ENCODE peak calls at places on chromosomes 2 and 18, in seven cellular contexts. V is heart left ventricle, H is stomach, I is MM.1S, L is breast epithelium, M is heart right ventricle, P is esophagus squamous epithelium. U is an unnamed sample. For H3K4me1 and H3K9me3, the result is how much of the 10 kb centered on the place peaks cover.

GRCh38 chr18:57791911-57792310 is 11.2 kb downstream of the ATP8B1 start:
- DNase-seq in V (no peak), H (no peak), I (no peak), L (no peak), M (no peak), P (no peak), U (no peak)

GRCh38 chr2:142757111-142757510 is 120.4 kb upstream of the KYNU start:
- DNase-seq in V (no peak), H (no peak), I (no peak), L (no peak), M (no peak), P (no peak), U (no peak)

GRCh38 chr2:33013684-33014110 is 66.9 kb downstream of the LTBP1 start:
- DNase-seq in V (no peak), H (no peak), I (no peak), L (no peak), M (no peak), P (no peak), U (no peak)

GRCh38 chr2:45741451-45741850 is 90.0 kb downstream of the PRKCE start:
- DNase-seq in V (peak), H (peak), I (no peak), L (no peak), M (no peak), P (no peak), U (no peak)

GRCh38 chr2:204024503-204024902 is 87.9 kb downstream of the ICOS start:
- DNase-seq in V (no peak), H (peak), I (peak), L (no peak), M (no peak), P (no peak), U (no peak)

GRCh38 chr2:230643576-230644291 is 68.9 kb upstream of the CAB39 start:
- DNase-seq in V (peak), H (peak), I (peak), L (no peak), M (peak), P (no peak), U (peak)

GRCh38 chr2:44462934-44463849 is 101.4 kb downstream of the CAMKMT start:
- DNase-seq in V (no peak), H (no peak), I (no peak), L (no peak), M (no peak), P (no peak), U (no peak)

GRCh38 chr2:78082555-78082954 is 560.4 kb upstream of the LRRTM4 start:
- DNase-seq in V (no peak), H (no peak), I (no peak), L (no peak), M (no peak), P (no peak), U (no peak)

GRCh38 chr18:13629841-13630747 is 96.3 kb downstream of the FAM210A start:
- DNase-seq in V (peak), H (no peak), I (peak), L (peak), M (peak), P (no peak), U (no peak)

GRCh38 chr2:170221317-170222288 is 43.7 kb downstream of the MYO3B start:
- DNase-seq in V (no peak), H (no peak), I (no peak), L (no peak), M (no peak), P (no peak), U (no peak)

GRCh38 chr2:195575879-195576391 is 81.1 kb upstream of the SLC39A10 start:
- DNase-seq in V (no peak), H (no peak), I (peak), L (no peak), M (no peak), P (no peak), U (no peak)

GRCh38 chr2:141020346-141020745 is 1110.5 kb downstream of the LRP1B start:
- DNase-seq in V (no peak), H (no peak), I (no peak), L (no peak), M (no peak), P (no peak), U (no peak)

GRCh38 chr2:239041062-239041461 is 193.2 kb downstream of the TWIST2 start:
- DNase-seq in V (no peak), H (no peak), I (no peak), L (no peak), M (no peak), P (no peak), U (no peak)

GRCh38 chr2:69977208-69977607 is 15.8 kb upstream of the ASPRV1 start:
- DNase-seq in V (no peak), H (no peak), I (no peak), L (no peak), M (no peak), P (no peak), U (no peak)
- H3K4me1 ChIP-seq in V (under half), H (under half), I (under half), L (under half), M (under half), P (under half), U (under half)

DNA sequence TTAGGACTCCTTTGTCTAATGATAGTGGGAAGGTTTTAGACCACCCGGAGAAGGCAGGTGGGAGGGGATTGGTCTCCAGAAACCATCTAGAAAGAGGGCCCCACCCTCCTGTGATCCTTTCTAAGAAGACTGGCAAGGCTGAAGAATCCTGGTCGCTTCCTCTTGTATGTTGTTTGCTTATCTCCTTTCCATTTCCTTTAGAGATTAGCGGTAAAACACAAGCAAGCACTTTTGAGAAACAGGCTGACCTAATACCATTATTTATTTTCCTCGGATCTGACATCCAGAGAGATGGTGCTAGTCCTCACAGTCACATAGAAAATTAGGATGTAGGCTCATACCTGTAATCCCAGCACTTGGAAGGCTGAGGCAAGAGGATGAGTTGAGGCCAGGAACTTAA is 45.2 kb upstream of the SPRED2 start:
- DNase-seq in V (no peak), H (no peak), I (no peak), L (no peak), M (no peak), P (no peak), U (no peak)
- H3K9me3 ChIP-seq in V (under half), H (under half), I (under half), L (under half), M (under half), P (under half), U (under half)

DNA sequence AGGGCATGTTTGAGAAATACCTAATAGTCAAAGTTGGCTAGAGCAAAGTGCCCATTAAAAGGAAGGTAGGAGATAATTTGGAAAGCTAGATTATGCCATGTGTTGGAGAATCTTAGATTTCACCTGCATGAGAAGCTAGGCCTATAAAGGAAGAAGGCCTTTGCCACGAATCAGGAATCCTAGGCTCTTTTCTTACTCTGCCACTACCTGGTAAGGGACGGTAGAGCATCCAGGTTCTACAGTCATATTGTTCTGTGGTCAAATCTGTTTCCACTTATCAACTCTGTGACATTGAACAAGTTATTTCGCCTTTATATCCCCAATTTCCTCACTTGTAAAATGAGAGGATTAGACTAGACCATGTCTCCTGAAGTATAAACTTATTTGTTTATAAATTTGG is 3.6 kb upstream of the KCNJ3 start:
- DNase-seq in V (no peak), H (no peak), I (no peak), L (no peak), M (no peak), P (no peak), U (no peak)
- TF ChIP-seq CTCF in V (no peak), H (no peak), I (no peak), L (no peak), M (no peak), P (no peak), U (no peak)

DNA sequence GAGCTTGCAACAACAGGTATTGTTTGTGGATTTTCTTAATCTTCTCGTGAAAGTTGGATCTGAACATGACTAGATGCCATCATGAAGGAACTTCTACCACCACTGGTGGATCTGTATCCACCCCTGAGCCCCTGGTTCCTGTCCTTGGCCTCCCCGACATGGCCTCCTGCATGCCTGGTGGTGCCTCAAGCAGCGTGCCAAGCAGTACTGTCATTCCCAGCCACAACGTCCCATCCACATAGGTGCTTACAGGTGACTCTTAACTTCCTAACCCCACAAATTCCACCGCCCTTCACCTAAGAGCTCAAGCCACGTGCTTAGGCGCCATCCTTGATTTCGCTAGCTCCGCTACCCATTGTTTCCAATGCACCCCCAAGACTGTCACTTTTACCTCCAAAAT is 23.1 kb downstream of the TPO start:
- DNase-seq in V (no peak), H (no peak), I (no peak), L (no peak), M (no peak), P (no peak), U (no peak)
- H3K4me1 ChIP-seq in V (under half), H (under half), I (under half), L (under half), M (under half), P (under half), U (under half)

DNA sequence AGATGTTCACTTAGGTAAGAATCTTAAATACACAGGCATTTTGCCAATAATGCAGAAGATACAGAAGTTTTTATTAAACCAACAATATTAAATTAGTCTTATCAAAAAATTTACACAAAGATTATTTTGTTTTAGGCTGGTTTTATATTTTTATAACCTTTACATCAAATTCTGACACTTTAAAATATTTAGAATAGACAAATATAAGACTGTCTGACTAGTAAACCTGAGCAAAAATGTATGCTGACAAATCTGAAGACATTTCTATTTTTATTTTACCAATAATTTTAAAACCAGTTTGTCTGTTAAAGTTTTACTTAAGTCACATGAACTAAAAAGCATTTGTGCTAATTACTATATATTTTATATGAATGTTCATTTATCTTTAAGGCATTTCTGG is 72.1 kb upstream of the ZNF236 start:
- DNase-seq in V (no peak), H (no peak), I (no peak), L (no peak), M (no peak), P (no peak), U (no peak)
- H3K9me3 ChIP-seq in V (under half), H (under half), I (under half), L (under half), M (under half), P (under half), U (under half)

DNA sequence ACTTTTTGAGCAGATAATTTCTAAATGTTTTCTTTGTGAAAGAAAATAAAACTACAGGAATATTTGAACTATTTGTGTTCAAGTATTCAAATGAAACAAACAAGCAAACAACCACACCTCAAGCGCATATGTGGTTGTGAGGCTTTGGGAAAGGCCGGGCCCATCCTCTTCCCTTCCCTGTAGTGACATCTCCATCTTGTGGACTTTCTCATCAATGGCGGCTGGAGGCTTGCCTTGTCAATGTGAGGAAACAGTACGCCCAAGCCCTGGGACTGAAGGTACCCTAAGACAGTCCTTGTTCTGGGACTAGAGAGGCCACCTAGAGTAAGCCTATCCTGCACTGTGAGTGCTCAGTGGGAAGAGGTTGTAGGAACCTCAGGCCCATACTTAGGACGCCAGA is 166.8 kb downstream of the TPGS2 start:
- DNase-seq in V (no peak), H (no peak), I (no peak), L (no peak), M (no peak), P (no peak), U (no peak)
- TF ChIP-seq CTCF in V (no peak), H (no peak), I (no peak), L (no peak), M (no peak), P (no peak), U (no peak)

GRCh38 chr2:157661776-157662175 is 33.1 kb upstream of the ACVR1C start:
- DNase-seq in V (no peak), H (no peak), I (no peak), L (no peak), M (no peak), P (no peak), U (no peak)

GRCh38 chr2:157662401-157662800 is 33.7 kb upstream of the ACVR1C start:
- DNase-seq in V (no peak), H (no peak), I (no peak), L (no peak), M (no peak), P (no peak), U (no peak)

DNA sequence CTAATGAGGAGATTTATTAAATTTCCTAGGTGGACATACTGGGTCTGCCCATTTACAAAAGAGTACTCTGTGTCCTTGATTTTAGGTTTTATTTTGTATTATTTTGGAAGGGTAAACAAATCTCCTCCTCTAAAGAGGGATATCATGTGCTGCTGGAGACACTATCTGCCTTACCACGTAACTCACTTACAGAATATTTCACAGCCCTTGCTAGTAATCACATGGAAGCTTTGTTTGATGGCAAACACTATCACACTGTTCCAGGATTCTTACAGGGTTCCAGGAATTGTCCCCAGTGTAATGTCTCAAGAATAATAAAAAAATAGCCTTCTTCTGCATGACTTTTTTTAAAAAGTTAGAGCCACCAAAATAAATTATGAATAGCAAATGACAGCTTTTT is 29.2 kb upstream of the ACVR1C start:
- DNase-seq in V (no peak), H (no peak), I (no peak), L (no peak), M (no peak), P (no peak), U (no peak)
- H3K4me1 ChIP-seq in V (under half), H (under half), I (under half), L (under half), M (under half), P (under half), U (under half)

DNA sequence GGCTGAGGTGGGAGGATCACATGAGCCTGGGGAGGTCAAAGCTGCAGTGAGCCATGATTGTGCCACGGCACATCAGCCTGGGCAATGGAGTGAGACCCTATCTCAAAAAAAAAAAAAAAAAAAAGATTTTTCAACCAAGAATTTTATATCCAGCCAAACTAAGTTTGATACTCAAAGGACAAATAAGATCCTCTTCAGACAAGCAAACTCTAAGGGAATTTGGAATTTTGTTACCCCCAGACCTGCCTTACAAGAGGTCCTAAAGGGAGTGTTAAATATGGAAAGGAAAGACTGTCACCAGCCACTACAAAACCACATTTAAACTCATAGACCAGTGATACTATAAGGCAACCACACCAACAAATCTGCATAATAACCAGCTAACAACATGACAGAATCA is 67.5 kb downstream of the WDPCP start:
- DNase-seq in V (no peak), H (no peak), I (no peak), L (no peak), M (no peak), P (no peak), U (no peak)
- H3K9me3 ChIP-seq in V (under half), H (under half), I (under half), L (under half), M (under half), P (under half), U (under half)